ENCODE peak calls at places on chromosome 21, in ten cellular contexts. C is BE2C, L is ovary, Q is MM.1S, B is cardiac muscle cell, Z is K562, P is H9, A is DND-41, J is left ventricle myocardium inferior, I is glutamatergic neuron. V is an unnamed sample.
A peak's percentile ranks its signal among the peaks of the same experiment; 100 is the strongest.

GRCh38 chr21:35198004-35198403 is 148.9 kb upstream of the RUNX1 start:
- DNase-seq in C (no peak), L (no peak), Q (no peak), B (peak; percentile 79), Z (no peak), P (no peak), A (no peak), J (no peak), I (no peak), V (no peak)

GRCh38 chr21:42642219-42642745 is 11.1 kb upstream of the PDE9A start:
- DNase-seq in C (no peak), L (no peak), Q (no peak), B (no peak), Z (no peak), P (no peak), A (no peak), J (no peak), I (no peak), V (no peak)

GRCh38 chr21:36482673-36483072 is 2.8 kb upstream of the CLDN14 start:
- DNase-seq in C (no peak), L (no peak), Q (no peak), B (no peak), Z (no peak), P (no peak), A (no peak), J (no peak), I (no peak), V (no peak)

GRCh38 chr21:33433425-33434114 is 30.4 kb downstream of the IFNGR2 start:
- DNase-seq in C (no peak), L (no peak), Q (no peak), B (no peak), Z (no peak), P (no peak), A (no peak), J (no peak), I (no peak), V (no peak)

GRCh38 chr21:41616063-41616591 is 108.2 kb upstream of the TMPRSS2 start:
- DNase-seq in C (no peak), L (no peak), Q (no peak), B (peak; percentile 70), Z (no peak), P (no peak), A (no peak), J (no peak), I (no peak), V (no peak)

GRCh38 chr21:34640858-34641257 is 25.9 kb upstream of the RCAN1 start:
- DNase-seq in C (no peak), L (no peak), Q (no peak), B (peak; percentile 73), Z (peak; percentile 14), P (no peak), A (peak; percentile 30), J (no peak), I (no peak), V (no peak)

GRCh38 chr21:21200103-21200938 is 202.1 kb downstream of the NCAM2 start:
- DNase-seq in C (no peak), L (peak; percentile 61), Q (no peak), B (peak; percentile 98), Z (peak; percentile 96), P (no peak), A (peak; percentile 84), J (peak; percentile 31), I (no peak), V (no peak)

GRCh38 chr21:40053007-40053406 is 185.8 kb downstream of the PCP4 start:
- DNase-seq in C (no peak), L (no peak), Q (no peak), B (no peak), Z (no peak), P (no peak), A (no peak), J (peak; percentile 41), I (no peak), V (no peak)

GRCh38 chr21:42039470-42039901 is 29.3 kb upstream of the ZBTB21 start:
- DNase-seq in C (no peak), L (peak; percentile 61), Q (no peak), B (peak; percentile 64), Z (no peak), P (no peak), A (no peak), J (no peak), I (no peak), V (no peak)

GRCh38 chr21:38804617-38805281 is 980 bp upstream of the ETS2 start:
- DNase-seq in C (peak; percentile 74), L (peak; percentile 85), Q (peak; percentile 26), B (peak; percentile 61), Z (peak; percentile 69), P (peak; percentile 61), A (peak; percentile 22), J (peak; percentile 79), I (peak; percentile 81), V (peak; percentile 76)

GRCh38 chr21:23162213-23162946 is 2164.2 kb downstream of the NCAM2 start:
- DNase-seq in C (no peak), L (no peak), Q (peak; percentile 19), B (peak; percentile 0), Z (no peak), P (no peak), A (no peak), J (no peak), I (no peak), V (no peak)

GRCh38 chr21:39604951-39605350 is 7.8 kb upstream of the B3GALT5 start:
- DNase-seq in C (no peak), L (no peak), Q (no peak), B (no peak), Z (no peak), P (no peak), A (no peak), J (no peak), I (no peak), V (no peak)

GRCh38 chr21:39164523-39164922 is 18.7 kb downstream of the PSMG1 start:
- DNase-seq in C (no peak), L (no peak), Q (no peak), B (no peak), Z (no peak), P (no peak), A (no peak), J (no peak), I (no peak), V (no peak)

DNA sequence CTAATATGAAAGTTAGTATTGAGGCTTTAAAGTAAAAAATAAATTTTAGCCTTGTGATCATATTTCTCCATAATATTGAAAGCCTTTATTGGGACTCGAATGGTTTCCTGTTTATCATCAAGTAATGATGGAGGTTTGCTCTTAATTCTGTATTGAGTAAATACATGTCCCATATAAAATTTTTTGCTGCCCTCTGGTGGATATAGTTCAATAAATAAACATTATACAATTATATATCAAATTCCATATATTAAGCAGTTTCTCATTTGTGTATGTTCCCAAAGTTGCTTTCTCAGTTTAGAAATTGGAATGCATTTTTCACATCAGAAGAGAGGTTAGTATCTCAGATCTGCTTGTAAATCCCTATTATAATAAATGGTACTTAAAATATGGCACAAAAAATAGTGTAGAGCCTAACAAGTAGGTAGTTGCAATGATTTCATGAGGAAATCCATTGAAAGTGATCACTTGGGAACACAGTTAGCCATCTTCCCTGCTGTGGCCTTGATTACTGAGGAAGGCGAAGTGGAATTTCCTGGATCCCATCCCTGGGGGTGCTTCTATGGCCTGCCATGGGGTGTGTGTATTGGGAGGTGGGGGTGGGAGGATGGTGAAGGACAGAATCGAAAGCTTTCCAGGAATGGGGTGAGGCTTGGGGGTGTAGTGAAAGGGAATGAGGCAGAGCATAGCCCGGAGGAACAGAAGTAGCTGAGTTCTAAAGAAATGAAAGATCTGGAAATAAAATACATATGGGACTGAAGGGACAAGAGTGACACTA is 84.1 kb upstream of the C21orf91 start:
- DNase-seq in C (no peak), L (no peak), Q (peak; percentile 67), B (peak; percentile 60), Z (peak; percentile 10), P (no peak), A (no peak), J (no peak), I (no peak), V (no peak)
- TF ChIP-seq CTCF in C (no peak), L (no peak), Q (peak; percentile 21), B (no peak), Z (no peak), P (peak; percentile 34), A (peak; percentile 5), J (peak; percentile 42), I (peak; percentile 52), V (peak; percentile 45)

DNA sequence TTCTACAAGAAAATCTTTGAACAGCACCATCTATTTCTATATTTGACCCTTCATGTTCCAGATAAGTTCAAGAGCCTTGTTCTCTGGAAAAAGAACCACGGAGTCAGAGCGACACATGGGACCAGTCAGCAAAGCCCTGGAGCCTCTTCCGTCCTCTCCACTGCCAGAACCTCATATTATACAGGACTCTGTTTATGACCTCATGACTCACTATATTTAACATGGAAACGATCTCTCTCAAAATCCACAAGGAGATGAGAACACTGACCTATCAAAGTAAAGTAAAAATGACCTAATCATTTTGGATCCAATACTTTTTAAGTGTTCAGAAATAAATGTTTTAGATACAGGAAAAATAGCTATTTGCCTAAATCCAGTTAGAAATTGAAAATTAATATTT is 124.6 kb upstream of the KRTAP19-8 start:
- DNase-seq in C (peak; percentile 50), L (no peak), Q (no peak), B (peak; percentile 31), Z (no peak), P (no peak), A (no peak), J (no peak), I (no peak), V (no peak)
- TF ChIP-seq CTCF in C (no peak), L (no peak), Q (no peak), B (no peak), Z (no peak), P (no peak), A (no peak), J (no peak), I (no peak), V (no peak)

DNA sequence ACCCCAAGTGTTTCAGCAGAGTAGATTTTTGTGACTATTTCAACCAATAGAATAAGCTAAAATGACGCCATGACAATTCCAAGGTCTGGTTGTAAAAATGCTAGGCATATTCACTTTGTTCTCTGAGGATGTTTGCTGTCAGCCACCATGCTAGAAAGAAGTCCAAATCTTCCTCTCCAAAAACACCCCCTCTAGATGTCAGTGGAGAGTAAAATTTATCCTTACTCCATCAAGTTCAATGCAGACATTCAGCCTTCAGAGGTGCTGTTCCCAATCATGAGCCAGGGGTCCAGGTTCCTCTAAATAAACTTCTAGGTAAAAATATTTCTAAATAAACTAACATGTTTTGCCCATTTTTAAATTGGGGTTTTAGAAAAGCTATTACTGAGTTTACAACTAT is 395.4 kb upstream of the ADAMTS5 start:
- DNase-seq in C (no peak), L (no peak), Q (no peak), B (peak; percentile 30), Z (no peak), P (no peak), A (no peak), J (no peak), I (no peak), V (no peak)
- TF ChIP-seq CTCF in C (peak; percentile 57), L (no peak), Q (no peak), B (peak; percentile 29), Z (no peak), P (peak; percentile 51), A (no peak), J (peak; percentile 59), I (no peak), V (no peak)

DNA sequence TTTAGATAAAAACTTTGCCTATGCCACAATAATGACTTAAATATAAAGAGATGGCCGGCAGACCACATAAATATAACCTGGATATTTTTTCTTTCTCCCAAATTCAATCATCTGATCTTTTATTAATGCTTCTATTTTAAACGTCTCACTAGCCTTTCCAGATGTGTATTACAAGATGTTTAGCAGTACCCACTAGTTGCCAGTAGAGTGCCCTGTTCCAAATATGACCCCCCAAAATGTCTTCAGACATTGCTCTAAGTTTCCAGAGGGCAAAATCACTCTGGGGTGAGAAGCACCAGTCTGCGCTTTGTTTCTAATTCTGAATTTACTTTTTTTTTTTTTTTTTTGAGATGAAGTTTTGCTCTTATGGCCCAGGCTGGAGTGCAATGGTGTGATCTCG is 268.1 kb downstream of the GRIK1 start:
- DNase-seq in C (no peak), L (no peak), Q (no peak), B (no peak), Z (peak; percentile 47), P (no peak), A (no peak), J (no peak), I (no peak), V (no peak)
- TF ChIP-seq CTCF in C (no peak), L (no peak), Q (no peak), B (no peak), Z (peak; percentile 49), P (peak; percentile 50), A (peak; percentile 19), J (no peak), I (no peak), V (peak; percentile 33)